ENCODE peak calls at places on chromosomes 7 and 10, in four cellular contexts. U is neural crest cell, Q is RWPE1, B is fibroblast of the aortic adventitia. L is an unnamed sample.

GRCh38 chr10:28676297-28676967 is 889 bp upstream of the BAMBI start:
- DNase-seq in B (peak; percentile 14), Q (no peak), U (peak; percentile 25), L (no peak)

GRCh38 chr7:123865517-123866117 is 20.6 kb downstream of the HYAL4 start:
- DNase-seq in Q (peak; percentile 26), B (peak; percentile 83), U (peak; percentile 47), L (no peak)

GRCh38 chr7:44308741-44309270 is 16.6 kb downstream of the CAMK2B start:
- DNase-seq in Q (no peak), U (peak; percentile 5), B (no peak), L (no peak)

GRCh38 chr7:101197991-101198390 is 2.8 kb downstream of the MOGAT3 start:
- DNase-seq in U (no peak), B (no peak), Q (no peak), L (no peak)

GRCh38 chr10:790821-791551 is 101.5 kb upstream of the DIP2C start:
- DNase-seq in Q (no peak), B (no peak), U (no peak), L (no peak)

GRCh38 chr7:42883950-42884349 is 27.9 kb downstream of the C7orf25 start:
- DNase-seq in B (no peak), Q (peak; percentile 61), U (no peak), L (no peak)

GRCh38 chr10:14349081-14349480 is 18.4 kb upstream of the FRMD4A start:
- DNase-seq in U (no peak), Q (no peak), B (no peak), L (no peak)

GRCh38 chr7:108335264-108335918 is 120.8 kb downstream of the NRCAM start:
- DNase-seq in Q (no peak), U (no peak), B (peak; percentile 12), L (peak; percentile 46)

GRCh38 chr10:79452174-79452611 is 6.8 kb upstream of the ZCCHC24 start:
- DNase-seq in B (peak; percentile 71), Q (no peak), U (no peak), L (no peak)

GRCh38 chr7:2063562-2064360 is 169.0 kb downstream of the MAD1L1 start:
- DNase-seq in U (peak; percentile 12), Q (peak; percentile 36), B (peak; percentile 51), L (no peak)

GRCh38 chr10:86362566-86363183 is 3.9 kb downstream of the GRID1 start:
- DNase-seq in B (no peak), U (no peak), Q (no peak), L (peak; percentile 10)

GRCh38 chr10:43322769-43323168 is 48.7 kb upstream of the FXYD4 start:
- DNase-seq in B (peak; percentile 46), U (peak; percentile 96), Q (peak; percentile 90), L (peak; percentile 83)

GRCh38 chr7:102097601-102098161 is 189.0 kb upstream of the SH2B2 start:
- DNase-seq in B (peak; percentile 25), U (no peak), Q (no peak), L (no peak)

GRCh38 chr7:82701941-82702340 is 258.4 kb upstream of the CACNA2D1 start:
- DNase-seq in Q (no peak), B (peak; percentile 2), U (no peak), L (no peak)

GRCh38 chr10:69721690-69722310 is 79.9 kb upstream of the COL13A1 start:
- DNase-seq in B (peak; percentile 74), U (no peak), Q (no peak), L (no peak)

GRCh38 chr7:34756025-34756437 is 98.0 kb downstream of the NPSR1 start:
- DNase-seq in Q (no peak), U (no peak), B (no peak), L (no peak)

GRCh38 chr10:17178006-17178405 is 23.5 kb downstream of the TRDMT1 start:
- DNase-seq in U (no peak), B (no peak), Q (no peak), L (no peak)
- TF ChIP-seq CTCF in U (no peak), B (no peak), Q (no peak), L (no peak)

DNA sequence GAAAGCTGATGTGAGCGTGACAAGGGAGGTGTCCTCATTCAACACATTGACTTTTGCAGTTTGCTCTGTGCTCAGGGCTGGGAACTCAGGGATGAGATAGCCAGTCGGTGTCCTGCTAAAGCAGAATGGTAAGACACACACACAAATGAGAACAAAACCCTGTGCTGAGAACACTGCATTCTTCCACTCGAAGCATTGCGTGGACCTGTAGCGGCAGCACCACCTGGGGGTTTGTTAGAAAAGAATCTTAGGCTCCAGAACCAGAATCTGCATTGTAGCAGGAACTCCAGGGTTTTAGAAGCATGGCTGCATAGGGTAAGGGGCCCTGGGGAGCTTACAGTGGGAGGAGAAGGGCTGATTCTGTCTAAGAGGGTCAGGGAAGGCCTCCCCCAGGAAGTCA is 21.5 kb upstream of the OGDHL start:
- DNase-seq in U (no peak), B (no peak), Q (no peak), L (no peak)
- TF ChIP-seq CTCF in U (no peak), B (no peak), Q (no peak), L (no peak)

GRCh38 chr10:77879710-77880109 is 46.8 kb downstream of the DLG5 start:
- DNase-seq in Q (no peak), B (no peak), U (no peak), L (no peak)

GRCh38 chr10:77874872-77875271 is 51.7 kb downstream of the DLG5 start:
- DNase-seq in Q (no peak), B (no peak), U (no peak), L (no peak)

GRCh38 chr10:77875730-77876129 is 50.8 kb downstream of the DLG5 start:
- DNase-seq in U (no peak), B (no peak), Q (no peak), L (no peak)

GRCh38 chr10:77879065-77879464 is 47.5 kb downstream of the DLG5 start:
- DNase-seq in B (no peak), Q (no peak), U (no peak), L (no peak)

DNA sequence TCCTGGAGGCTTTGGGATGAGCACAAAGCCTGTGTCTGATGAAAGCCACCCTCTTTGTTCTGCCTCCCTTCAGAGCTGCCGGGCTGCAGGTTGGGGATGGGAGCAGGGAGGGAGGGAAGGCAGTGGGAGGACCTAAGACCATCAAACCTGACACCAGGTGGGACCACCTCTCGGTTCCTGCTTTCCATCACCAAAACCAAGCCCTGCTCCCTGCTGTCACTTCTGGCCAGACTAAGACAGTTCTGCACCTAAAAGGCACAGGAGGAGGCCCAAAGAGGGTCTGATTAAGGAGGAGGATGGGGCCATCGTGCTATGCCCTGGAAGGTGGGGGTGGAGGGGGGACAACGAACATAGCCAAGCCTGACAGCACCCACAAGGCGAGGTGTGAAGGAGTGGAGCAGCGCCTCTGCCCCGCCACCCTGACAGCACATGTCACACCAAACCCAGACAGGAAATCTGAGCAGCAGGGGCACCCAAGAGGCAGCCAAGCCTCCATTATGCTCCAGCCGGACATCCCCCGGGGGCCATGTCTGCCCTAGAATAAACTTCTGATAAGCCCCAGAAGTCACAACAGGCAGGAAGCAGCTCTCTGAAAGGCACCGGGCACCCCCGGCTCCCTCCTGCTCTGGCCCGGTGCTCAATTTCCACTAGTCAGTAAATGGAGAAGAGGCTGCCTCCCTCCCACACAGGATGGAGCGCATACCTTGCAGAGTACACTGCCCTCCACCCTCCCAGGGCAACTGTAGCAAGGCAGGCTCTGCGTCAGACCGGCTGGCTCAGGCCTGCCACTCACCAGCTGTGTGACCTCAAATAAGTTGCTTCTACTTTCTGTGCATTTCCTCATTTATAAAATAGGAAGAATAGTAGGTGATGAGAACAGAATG is 48.9 kb downstream of the DLG5 start:
- DNase-seq in B (peak; percentile 49), U (peak; percentile 22), Q (peak; percentile 73), L (no peak)
- TF ChIP-seq CTCF in B (no peak), U (no peak), Q (no peak), L (no peak)

DNA sequence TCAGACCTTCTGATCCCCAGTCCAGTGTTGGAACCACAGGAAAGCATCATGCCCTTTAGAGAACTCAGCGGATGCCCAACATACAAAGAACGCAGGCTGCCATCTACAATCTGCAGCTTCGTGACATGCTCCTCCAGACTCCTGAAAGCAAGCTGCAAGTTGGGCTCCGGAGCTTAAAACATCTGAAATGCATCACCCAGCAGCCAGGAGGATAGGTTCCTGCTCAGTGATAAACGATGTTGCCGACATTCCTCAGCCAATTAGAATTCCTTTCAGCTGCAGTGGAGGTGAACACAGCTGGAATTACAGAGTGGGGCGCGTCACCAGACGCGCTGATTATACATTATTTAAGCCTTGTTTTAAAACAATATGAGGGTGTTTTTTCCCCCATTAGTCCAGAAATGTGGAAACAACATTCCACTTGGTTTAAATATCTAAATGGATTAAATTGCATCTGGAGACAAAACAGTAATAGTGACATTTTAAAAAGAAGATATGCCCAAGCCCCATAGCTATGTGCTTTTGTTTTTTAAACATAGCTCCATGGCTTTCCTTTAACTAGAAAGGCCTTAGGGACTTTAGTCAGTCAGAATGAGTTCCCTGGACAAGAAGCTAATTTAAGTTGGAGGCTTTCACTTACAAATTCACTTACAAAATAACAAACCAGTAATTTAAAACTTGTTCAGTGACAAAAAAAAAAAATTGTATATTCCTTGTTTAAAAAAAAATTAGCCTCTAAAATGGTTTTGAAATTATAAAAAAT is 6.3 kb downstream of the SMURF1 start:
- DNase-seq in U (peak; percentile 3), B (peak; percentile 93), Q (no peak), L (no peak)
- TF ChIP-seq CTCF in U (no peak), B (peak; percentile 35), Q (no peak), L (no peak)

GRCh38 chr10:34195364-34196057 is 619.6 kb downstream of the PARD3 start:
- DNase-seq in Q (no peak), U (no peak), B (no peak), L (no peak)
- TF ChIP-seq CTCF in Q (no peak), U (no peak), B (no peak), L (no peak)

GRCh38 chr7:18570890-18571478 is 75.4 kb downstream of the HDAC9 start:
- DNase-seq in U (no peak), Q (peak; percentile 44), B (peak; percentile 77), L (no peak)
- TF ChIP-seq CTCF in U (peak; percentile 56), Q (peak; percentile 73), B (peak; percentile 56), L (no peak)

GRCh38 chr10:99694171-99694570 is 34.9 kb downstream of the ENTPD7 start:
- DNase-seq in U (no peak), B (peak; percentile 75), Q (no peak), L (no peak)

GRCh38 chr10:99700649-99701048 is 31.3 kb downstream of the COX15 start:
- DNase-seq in B (no peak), Q (no peak), U (no peak), L (no peak)

GRCh38 chr10:99695761-99696160 is 36.2 kb downstream of the COX15 start:
- DNase-seq in U (no peak), B (peak; percentile 53), Q (no peak), L (no peak)

DNA sequence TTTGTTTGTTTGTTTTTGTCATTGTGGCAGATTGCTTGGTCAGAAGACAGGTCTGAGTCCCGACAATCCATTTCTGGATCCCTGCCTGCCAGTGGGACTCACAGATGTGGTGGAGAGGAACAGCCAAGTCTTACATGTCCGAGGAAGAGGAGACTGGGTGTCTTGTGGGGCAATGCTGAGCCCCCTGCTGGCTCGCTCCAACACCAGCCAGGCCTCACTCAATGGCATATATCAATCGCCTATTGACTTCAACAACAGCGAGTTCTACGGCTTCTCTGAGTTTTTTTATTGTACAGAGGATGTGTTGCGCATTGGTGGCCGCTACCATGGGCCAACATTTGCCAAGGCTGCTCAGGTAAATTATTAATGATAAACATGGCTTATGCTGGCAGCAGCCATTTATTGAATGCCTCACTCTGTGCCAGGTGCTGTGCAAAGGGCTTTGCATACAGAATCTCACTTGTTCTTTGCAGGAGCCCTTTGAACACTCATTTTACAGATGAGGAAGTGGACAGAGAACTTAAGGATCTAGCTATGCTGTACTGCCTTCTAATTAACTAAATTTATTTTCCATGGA is 33.3 kb downstream of the COX15 start:
- DNase-seq in B (no peak), Q (no peak), U (no peak), L (no peak)
- TF ChIP-seq CTCF in B (no peak), Q (no peak), U (peak; percentile 19), L (no peak)

L was measured in omental fat pad.